ENCODE peak calls at places on chromosomes 16 and 17, in five cellular contexts. One of them, this sample, is unnamed. For H3K4me1, the result is how much of the 10 kb centered on the place peaks cover.

GRCh38 chr16:27903046-27903655 is 160.4 kb downstream of the GSG1L start:
- DNase-seq in astrocyte: no peak
- DNase-seq in keratinocyte: no peak
- DNase-seq in psoas muscle: no peak
- DNase-seq in fibroblast of lung: no peak
- DNase-seq in this sample: no peak

GRCh38 chr16:682493-683395 is 1.4 kb downstream of the JMJD8 start:
- DNase-seq in astrocyte: no peak
- DNase-seq in keratinocyte: no peak
- DNase-seq in psoas muscle: no peak
- DNase-seq in fibroblast of lung: no peak
- DNase-seq in this sample: no peak

GRCh38 chr17:72761431-72761830 is 331.1 kb downstream of the SLC39A11 start:
- DNase-seq in astrocyte: no peak
- DNase-seq in keratinocyte: no peak
- DNase-seq in psoas muscle: no peak
- DNase-seq in fibroblast of lung: no peak
- DNase-seq in this sample: no peak

GRCh38 chr16:49332589-49333267 is 40.9 kb upstream of the C16orf78 start:
- DNase-seq in astrocyte: no peak
- DNase-seq in keratinocyte: no peak
- DNase-seq in psoas muscle: no peak
- DNase-seq in fibroblast of lung: no peak
- DNase-seq in this sample: no peak

GRCh38 chr17:81961087-81961514 is at the start of gene NOTUM:
- DNase-seq in astrocyte: no peak
- DNase-seq in keratinocyte: no peak
- DNase-seq in psoas muscle: peak
- DNase-seq in fibroblast of lung: peak
- DNase-seq in this sample: no peak

GRCh38 chr16:66374176-66374575 is 7.7 kb downstream of the CDH5 start:
- DNase-seq in astrocyte: no peak
- DNase-seq in keratinocyte: no peak
- DNase-seq in psoas muscle: no peak
- DNase-seq in fibroblast of lung: no peak
- DNase-seq in this sample: no peak

GRCh38 chr17:73630957-73631595 is 13.2 kb downstream of the SDK2 start:
- DNase-seq in astrocyte: no peak
- DNase-seq in keratinocyte: no peak
- DNase-seq in psoas muscle: peak
- DNase-seq in fibroblast of lung: no peak
- DNase-seq in this sample: no peak

GRCh38 chr17:40061532-40062038 is 1.2 kb upstream of the THRA start:
- DNase-seq in astrocyte: no peak
- DNase-seq in keratinocyte: no peak
- DNase-seq in psoas muscle: no peak
- DNase-seq in fibroblast of lung: no peak
- DNase-seq in this sample: no peak

GRCh38 chr17:40320771-40321501 is 12.0 kb downstream of the RARA start:
- DNase-seq in astrocyte: no peak
- DNase-seq in keratinocyte: no peak
- DNase-seq in psoas muscle: peak
- DNase-seq in fibroblast of lung: no peak
- DNase-seq in this sample: no peak

GRCh38 chr16:51431517-51432241 is 280.6 kb upstream of the SALL1 start:
- DNase-seq in astrocyte: peak
- DNase-seq in keratinocyte: peak
- DNase-seq in psoas muscle: no peak
- DNase-seq in fibroblast of lung: peak
- DNase-seq in this sample: no peak

GRCh38 chr16:56669005-56669839 is at the start of gene MT1H:
- DNase-seq in astrocyte: no peak
- DNase-seq in keratinocyte: no peak
- DNase-seq in psoas muscle: no peak
- DNase-seq in fibroblast of lung: no peak
- DNase-seq in this sample: no peak

GRCh38 chr16:15502041-15502725 is 67.8 kb downstream of the BMERB1 start:
- DNase-seq in astrocyte: peak
- DNase-seq in keratinocyte: peak
- DNase-seq in psoas muscle: no peak
- DNase-seq in fibroblast of lung: peak
- DNase-seq in this sample: no peak

GRCh38 chr17:78822552-78822951 is 18.1 kb downstream of the USP36 start:
- DNase-seq in astrocyte: peak
- DNase-seq in keratinocyte: no peak
- DNase-seq in psoas muscle: peak
- DNase-seq in fibroblast of lung: peak
- DNase-seq in this sample: no peak

GRCh38 chr16:61957075-61957474 is 79.2 kb downstream of the CDH8 start:
- DNase-seq in astrocyte: no peak
- DNase-seq in keratinocyte: no peak
- DNase-seq in psoas muscle: no peak
- DNase-seq in fibroblast of lung: no peak
- DNase-seq in this sample: no peak

GRCh38 chr17:50893183-50893993 is 27.2 kb upstream of the TOB1 start:
- DNase-seq in astrocyte: peak
- DNase-seq in keratinocyte: peak
- DNase-seq in psoas muscle: no peak
- DNase-seq in fibroblast of lung: peak
- DNase-seq in this sample: no peak

GRCh38 chr17:45574376-45574775 is 83.9 kb upstream of the PLEKHM1 start:
- DNase-seq in astrocyte: peak
- DNase-seq in keratinocyte: no peak
- DNase-seq in psoas muscle: no peak
- DNase-seq in fibroblast of lung: peak
- DNase-seq in this sample: no peak

GRCh38 chr16:83162791-83163190 is 536.0 kb downstream of the CDH13 start:
- DNase-seq in astrocyte: no peak
- DNase-seq in keratinocyte: no peak
- DNase-seq in psoas muscle: no peak
- DNase-seq in fibroblast of lung: no peak
- DNase-seq in this sample: no peak

GRCh38 chr17:16215965-16216316 is 607 bp upstream of the NCOR1 start:
- DNase-seq in astrocyte: no peak
- DNase-seq in keratinocyte: no peak
- DNase-seq in psoas muscle: no peak
- DNase-seq in fibroblast of lung: no peak
- DNase-seq in this sample: no peak

GRCh38 chr17:68196394-68197090 is 51.3 kb upstream of the AMZ2 start:
- DNase-seq in astrocyte: no peak
- DNase-seq in keratinocyte: no peak
- DNase-seq in psoas muscle: no peak
- DNase-seq in fibroblast of lung: no peak
- DNase-seq in this sample: no peak

GRCh38 chr17:65830356-65830755 is 268.9 kb upstream of the AXIN2 start:
- DNase-seq in astrocyte: no peak
- DNase-seq in keratinocyte: no peak
- DNase-seq in psoas muscle: no peak
- DNase-seq in fibroblast of lung: no peak
- DNase-seq in this sample: no peak

GRCh38 chr16:72369273-72369672 is 197.3 kb upstream of the PMFBP1 start:
- DNase-seq in astrocyte: no peak
- DNase-seq in keratinocyte: no peak
- DNase-seq in psoas muscle: no peak
- DNase-seq in fibroblast of lung: no peak
- DNase-seq in this sample: no peak

GRCh38 chr16:17312100-17312732 is 158.5 kb downstream of the XYLT1 start:
- DNase-seq in astrocyte: peak
- DNase-seq in keratinocyte: peak
- DNase-seq in psoas muscle: no peak
- DNase-seq in fibroblast of lung: no peak
- DNase-seq in this sample: no peak

GRCh38 chr17:31355935-31356334 is 34.5 kb upstream of the EVI2A start:
- DNase-seq in astrocyte: no peak
- DNase-seq in keratinocyte: no peak
- DNase-seq in psoas muscle: no peak
- DNase-seq in fibroblast of lung: no peak
- DNase-seq in this sample: no peak

GRCh38 chr17:4519361-4519788 is 20.7 kb downstream of the SPNS2 start:
- DNase-seq in astrocyte: no peak
- DNase-seq in keratinocyte: no peak
- DNase-seq in psoas muscle: peak
- DNase-seq in fibroblast of lung: no peak
- DNase-seq in this sample: no peak

GRCh38 chr16:7624871-7625766 is 292.5 kb downstream of the RBFOX1 start:
- DNase-seq in astrocyte: no peak
- DNase-seq in keratinocyte: no peak
- DNase-seq in psoas muscle: no peak
- DNase-seq in fibroblast of lung: no peak
- DNase-seq in this sample: no peak

GRCh38 chr17:56317351-56318208 is 164.3 kb downstream of the ANKFN1 start:
- DNase-seq in astrocyte: no peak
- DNase-seq in keratinocyte: no peak
- DNase-seq in psoas muscle: no peak
- DNase-seq in fibroblast of lung: no peak
- DNase-seq in this sample: no peak

GRCh38 chr16:35391328-35391727 is 1931.9 kb downstream of the TP53TG3F start:
- DNase-seq in astrocyte: no peak
- DNase-seq in keratinocyte: peak
- DNase-seq in psoas muscle: no peak
- DNase-seq in fibroblast of lung: peak
- DNase-seq in this sample: no peak

GRCh38 chr16:23302045-23302956 is at the start of gene SCNN1B:
- DNase-seq in astrocyte: no peak
- DNase-seq in keratinocyte: no peak
- DNase-seq in psoas muscle: no peak
- DNase-seq in fibroblast of lung: no peak
- DNase-seq in this sample: no peak

DNA sequence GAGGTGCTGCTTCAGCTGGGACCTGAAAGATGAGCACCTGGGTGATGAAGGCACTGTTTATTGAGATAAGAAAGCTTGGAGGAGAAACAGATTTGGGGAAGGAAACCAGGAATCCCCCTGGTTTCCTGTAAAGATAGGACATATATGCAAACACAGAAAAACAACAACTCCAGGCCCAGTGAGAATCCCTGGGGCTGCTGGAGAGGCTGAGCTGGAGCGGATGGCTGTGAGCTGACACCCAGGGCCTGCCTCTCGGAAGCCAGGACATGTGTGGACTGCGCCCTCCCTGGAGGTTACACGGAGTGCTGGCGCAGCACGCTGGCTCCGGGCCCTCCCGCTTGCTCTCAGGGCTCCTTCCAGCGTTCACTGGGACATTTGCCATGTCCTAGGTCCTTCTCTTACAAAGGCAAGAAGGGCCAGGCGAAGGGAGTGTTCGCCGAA is 57.5 kb downstream of the CYB5B start:
- DNase-seq in astrocyte: peak
- DNase-seq in keratinocyte: no peak
- DNase-seq in psoas muscle: peak
- DNase-seq in fibroblast of lung: peak
- DNase-seq in this sample: no peak
- TF ChIP-seq CTCF in astrocyte: no peak
- TF ChIP-seq CTCF in keratinocyte: peak
- TF ChIP-seq CTCF in psoas muscle: peak
- TF ChIP-seq CTCF in fibroblast of lung: peak
- TF ChIP-seq CTCF in this sample: no peak

GRCh38 chr16:86570542-86571196 is 4.0 kb downstream of the FOXC2 start:
- DNase-seq in astrocyte: no peak
- DNase-seq in keratinocyte: no peak
- DNase-seq in psoas muscle: no peak
- DNase-seq in fibroblast of lung: no peak
- DNase-seq in this sample: no peak

GRCh38 chr16:86571197-86571915 is 4.7 kb downstream of the FOXC2 start:
- DNase-seq in astrocyte: no peak
- DNase-seq in keratinocyte: no peak
- DNase-seq in psoas muscle: no peak
- DNase-seq in fibroblast of lung: no peak
- DNase-seq in this sample: no peak

GRCh38 chr16:86573215-86573614 is 5.1 kb upstream of the FOXL1 start:
- DNase-seq in astrocyte: peak
- DNase-seq in keratinocyte: no peak
- DNase-seq in psoas muscle: no peak
- DNase-seq in fibroblast of lung: no peak
- DNase-seq in this sample: no peak

GRCh38 chr16:86572616-86573015 is 5.7 kb upstream of the FOXL1 start:
- DNase-seq in astrocyte: no peak
- DNase-seq in keratinocyte: no peak
- DNase-seq in psoas muscle: no peak
- DNase-seq in fibroblast of lung: no peak
- DNase-seq in this sample: no peak

DNA sequence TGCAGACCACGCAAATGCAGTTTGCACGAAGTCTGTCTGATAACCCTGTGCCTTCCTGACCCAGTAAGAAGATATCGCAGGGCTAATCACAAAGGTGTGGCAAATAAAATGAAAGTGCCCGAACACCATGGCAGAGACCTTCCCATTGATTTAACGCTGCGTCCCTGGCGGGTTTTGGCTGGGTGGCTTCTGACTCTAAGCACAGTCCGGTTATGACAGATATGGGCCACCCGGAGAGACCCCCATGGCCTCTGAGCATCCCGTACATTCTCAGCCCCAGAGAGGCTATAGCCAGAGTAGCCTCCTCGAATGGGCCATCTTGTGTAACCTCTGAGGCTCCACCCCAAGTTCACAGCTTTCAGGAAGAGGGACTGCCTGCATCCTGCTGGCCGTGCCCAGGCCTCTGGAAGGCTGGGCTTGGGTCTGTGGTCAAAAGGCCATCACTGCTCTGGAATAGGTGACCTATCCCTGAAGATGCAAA is 5.5 kb downstream of the FOXC2 start:
- DNase-seq in astrocyte: no peak
- DNase-seq in keratinocyte: no peak
- DNase-seq in psoas muscle: no peak
- DNase-seq in fibroblast of lung: no peak
- DNase-seq in this sample: no peak
- H3K4me3 ChIP-seq in astrocyte: peak
- H3K4me3 ChIP-seq in keratinocyte: no peak
- H3K4me3 ChIP-seq in psoas muscle: no peak
- H3K4me3 ChIP-seq in fibroblast of lung: no peak
- H3K4me3 ChIP-seq in this sample: no peak

GRCh38 chr16:88759976-88760350 is 25.1 kb downstream of the PIEZO1 start:
- DNase-seq in astrocyte: no peak
- DNase-seq in keratinocyte: no peak
- DNase-seq in psoas muscle: no peak
- DNase-seq in fibroblast of lung: no peak
- DNase-seq in this sample: no peak

GRCh38 chr16:88760424-88761142 is 24.4 kb downstream of the PIEZO1 start:
- DNase-seq in astrocyte: no peak
- DNase-seq in keratinocyte: no peak
- DNase-seq in psoas muscle: no peak
- DNase-seq in fibroblast of lung: no peak
- DNase-seq in this sample: no peak

GRCh38 chr16:88758227-88758943 is 26.6 kb downstream of the PIEZO1 start:
- DNase-seq in astrocyte: no peak
- DNase-seq in keratinocyte: no peak
- DNase-seq in psoas muscle: no peak
- DNase-seq in fibroblast of lung: no peak
- DNase-seq in this sample: no peak

GRCh38 chr16:88758944-88759244 is 26.1 kb downstream of the PIEZO1 start:
- DNase-seq in astrocyte: no peak
- DNase-seq in keratinocyte: no peak
- DNase-seq in psoas muscle: no peak
- DNase-seq in fibroblast of lung: no peak
- DNase-seq in this sample: no peak

GRCh38 chr16:88759245-88759975 is 25.6 kb downstream of the PIEZO1 start:
- DNase-seq in astrocyte: no peak
- DNase-seq in keratinocyte: no peak
- DNase-seq in psoas muscle: no peak
- DNase-seq in fibroblast of lung: peak
- DNase-seq in this sample: no peak
- H3K4me1 ChIP-seq in astrocyte: under half
- H3K4me1 ChIP-seq in keratinocyte: under half
- H3K4me1 ChIP-seq in psoas muscle: under half
- H3K4me1 ChIP-seq in fibroblast of lung: under half
- H3K4me1 ChIP-seq in this sample: half or more

GRCh38 chr17:48143629-48144028 is 36.1 kb downstream of the SNX11 start:
- DNase-seq in astrocyte: no peak
- DNase-seq in keratinocyte: no peak
- DNase-seq in psoas muscle: no peak
- DNase-seq in fibroblast of lung: no peak
- DNase-seq in this sample: no peak
- TF ChIP-seq CTCF in astrocyte: no peak
- TF ChIP-seq CTCF in keratinocyte: no peak
- TF ChIP-seq CTCF in psoas muscle: no peak
- TF ChIP-seq CTCF in fibroblast of lung: no peak
- TF ChIP-seq CTCF in this sample: no peak